ENCODE peak calls at places on chromosomes 12 and 14, in ten cellular contexts. P is IMR-90; T is transverse colon; R is cardiac fibroblast; X is Calu3; E is progenitor cell of endocrine pancreas; L is AG04450; F is epithelial cell of proximal tubule; Z is CD8-positive, alpha-beta T cell; C is suprapubic skin. U is an unnamed sample.

GRCh38 chr12:88952543-88952942 is 372.3 kb upstream of the KITLG start:
- DNase-seq in C (no peak), L (no peak), X (peak), T (peak), P (peak), Z (no peak), E (no peak), R (peak), F (no peak), U (no peak)

GRCh38 chr12:63150255-63151060 is 543 bp downstream of the AVPR1A start:
- DNase-seq in T (no peak), P (no peak), Z (no peak), R (no peak), L (no peak), C (peak), X (peak), F (no peak), E (peak), U (no peak)

GRCh38 chr12:72134934-72135333 is 137.2 kb upstream of the TRHDE start:
- DNase-seq in T (no peak), X (no peak), E (no peak), C (no peak), L (no peak), P (no peak), F (no peak), R (no peak), Z (no peak), U (no peak)

GRCh38 chr12:99111600-99111999 is 466.5 kb downstream of the APAF1 start:
- DNase-seq in L (no peak), R (no peak), Z (no peak), X (no peak), P (no peak), C (no peak), F (no peak), T (no peak), E (no peak), U (peak)

GRCh38 chr14:97266653-97267052 is 469.5 kb downstream of the VRK1 start:
- DNase-seq in Z (no peak), C (no peak), T (no peak), P (no peak), X (no peak), E (peak), F (peak), L (no peak), R (no peak), U (no peak)

GRCh38 chr14:61184117-61184516 is 97.0 kb downstream of the TMEM30B start:
- DNase-seq in P (peak), C (no peak), L (peak), T (no peak), Z (no peak), R (peak), X (no peak), E (no peak), F (no peak), U (no peak)

GRCh38 chr14:104106471-104106991 is 21.0 kb downstream of the ASPG start:
- DNase-seq in R (no peak), Z (no peak), T (peak), E (no peak), C (peak), P (no peak), F (no peak), L (no peak), X (peak), U (no peak)

GRCh38 chr12:53324113-53324778 is 2.8 kb upstream of the AAAS start:
- DNase-seq in C (no peak), F (no peak), R (no peak), P (no peak), E (no peak), X (no peak), T (peak), L (no peak), Z (peak), U (no peak)

GRCh38 chr12:38905480-38906351 is at the start of gene CPNE8:
- DNase-seq in F (no peak), T (peak), P (no peak), R (peak), C (peak), L (no peak), Z (no peak), E (peak), X (peak), U (no peak)

GRCh38 chr12:3314306-3314663 is 176.7 kb upstream of the PRMT8 start:
- DNase-seq in T (no peak), C (no peak), E (no peak), L (no peak), Z (no peak), R (no peak), P (no peak), X (no peak), F (no peak), U (no peak)

GRCh38 chr12:3313066-3313465 is 177.9 kb upstream of the PRMT8 start:
- DNase-seq in F (peak), C (no peak), R (peak), L (peak), Z (no peak), P (peak), T (no peak), X (no peak), E (no peak), U (no peak)

GRCh38 chr12:3315201-3315661 is 175.8 kb upstream of the PRMT8 start:
- DNase-seq in P (peak), Z (no peak), L (peak), E (no peak), F (no peak), X (peak), R (peak), C (no peak), T (peak), U (peak)

GRCh38 chr12:3311491-3312103 is 179.4 kb upstream of the PRMT8 start:
- DNase-seq in P (no peak), X (no peak), L (no peak), C (no peak), Z (no peak), T (no peak), R (no peak), F (no peak), E (no peak), U (no peak)

GRCh38 chr12:3313655-3314305 is 177.2 kb upstream of the PRMT8 start:
- DNase-seq in F (no peak), Z (no peak), E (no peak), X (peak), L (no peak), C (no peak), R (peak), T (no peak), P (peak), U (no peak)
- TF ChIP-seq CTCF in F (peak), Z (no peak), E (peak), X (peak), L (peak), C (no peak), R (peak), T (peak), P (peak), U (peak)

DNA sequence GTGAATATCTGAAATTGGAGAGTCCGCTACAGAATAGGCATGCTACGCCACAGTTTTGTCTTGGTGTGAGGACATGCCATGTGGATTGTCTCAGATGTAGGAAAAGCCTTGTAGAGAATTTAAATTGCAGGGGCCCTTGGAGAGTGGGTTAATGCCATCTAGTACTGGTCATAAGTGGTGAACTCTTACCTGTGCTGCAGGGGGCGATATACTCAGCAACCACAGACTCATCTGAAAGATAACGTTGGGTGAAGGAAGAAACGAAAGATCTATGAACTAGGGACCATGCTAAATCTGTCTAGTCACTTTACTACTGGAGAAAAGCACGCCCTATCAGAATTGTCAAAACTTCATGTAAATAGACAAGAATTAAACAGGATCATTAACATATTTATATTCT is 33.7 kb upstream of the A2M start:
- DNase-seq in R (no peak), P (no peak), E (no peak), Z (no peak), C (no peak), X (no peak), T (no peak), L (no peak), F (no peak), U (no peak)
- TF ChIP-seq CTCF in R (no peak), P (no peak), E (peak), Z (no peak), C (no peak), X (no peak), T (no peak), L (no peak), F (peak), U (peak)

DNA sequence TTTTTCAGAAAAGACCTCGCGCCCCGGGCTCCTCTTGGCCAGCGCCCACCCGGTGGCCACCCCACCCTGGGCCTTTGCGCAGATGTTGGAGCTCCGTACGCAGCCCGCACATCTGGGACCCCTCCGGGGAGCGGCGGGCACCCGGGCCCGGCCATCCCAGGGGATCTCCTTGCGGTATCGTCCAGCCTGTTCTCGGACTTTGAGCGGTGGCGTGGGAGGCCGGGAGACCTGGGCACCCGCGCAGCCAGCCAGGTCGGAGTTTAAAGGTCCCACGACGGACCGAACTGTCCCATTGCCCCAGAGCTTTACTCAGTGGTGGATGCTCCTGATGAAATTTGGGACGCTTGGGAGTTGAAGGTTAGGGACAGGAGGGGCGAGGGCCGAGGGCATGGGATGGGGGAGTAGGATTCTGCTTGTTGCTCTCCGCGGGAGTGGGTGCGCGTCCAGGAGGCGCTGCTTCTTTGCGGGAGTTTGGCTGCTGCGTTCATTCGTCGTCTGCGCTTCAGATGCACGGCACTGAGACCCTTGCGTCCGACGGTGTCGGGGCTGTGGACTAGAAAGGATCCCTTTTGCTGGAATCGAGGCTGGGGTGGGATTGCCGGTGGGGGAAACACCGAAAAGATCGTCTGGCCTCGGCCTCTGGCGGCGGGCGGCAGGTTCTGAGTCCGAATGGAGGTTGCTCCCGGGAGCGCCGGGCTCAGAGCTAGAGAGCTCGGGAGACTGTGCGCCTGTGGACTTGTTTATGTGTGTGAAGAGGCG is 1.4 kb downstream of the NTF3 start:
- DNase-seq in X (no peak), F (no peak), T (no peak), E (peak), R (no peak), C (no peak), Z (no peak), P (peak), L (no peak), U (no peak)
- TF ChIP-seq CTCF in X (no peak), F (no peak), T (no peak), E (peak), R (no peak), C (no peak), Z (no peak), P (peak), L (peak), U (no peak)

DNA sequence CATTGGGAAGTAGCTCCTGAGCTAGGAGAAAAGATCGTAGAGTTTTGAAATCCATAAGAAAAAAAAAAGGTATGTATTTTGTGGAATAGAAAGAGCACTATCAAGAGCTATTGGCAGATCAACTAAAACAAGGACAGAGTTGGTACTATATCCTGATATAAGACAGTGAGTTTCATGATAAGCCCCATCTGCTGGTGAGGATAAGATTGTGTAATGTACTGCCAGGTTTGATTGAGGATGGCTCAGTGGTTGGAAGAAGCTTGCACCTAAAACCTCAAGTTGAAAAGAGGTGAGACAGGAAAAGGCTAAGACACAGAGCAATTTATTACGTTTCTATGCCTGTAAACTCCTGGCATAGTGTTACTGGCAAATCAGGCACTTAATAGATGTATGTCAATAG is 525.6 kb downstream of the FLRT2 start:
- DNase-seq in Z (no peak), X (no peak), R (peak), C (no peak), E (no peak), P (peak), F (no peak), L (no peak), T (no peak), U (peak)
- TF ChIP-seq CTCF in Z (no peak), X (no peak), R (no peak), C (no peak), E (no peak), P (peak), F (peak), L (peak), T (no peak), U (peak)

GRCh38 chr14:64636980-64637429 is 67.2 kb upstream of the PLEKHG3 start:
- DNase-seq in Z (no peak), X (no peak), P (no peak), F (no peak), T (no peak), L (no peak), R (no peak), E (no peak), C (no peak), U (no peak)
- TF ChIP-seq CTCF in Z (peak), X (no peak), P (no peak), F (no peak), T (no peak), L (no peak), R (no peak), E (no peak), C (no peak), U (no peak)

GRCh38 chr12:26648999-26649398 is 184.0 kb downstream of the ITPR2 start:
- DNase-seq in C (no peak), R (no peak), L (no peak), F (no peak), Z (no peak), P (no peak), E (no peak), T (no peak), X (no peak), U (no peak)
- TF ChIP-seq CTCF in C (no peak), R (no peak), L (no peak), F (no peak), Z (no peak), P (no peak), E (no peak), T (no peak), X (no peak), U (no peak)

GRCh38 chr14:68293404-68293803 is 473.8 kb downstream of the RAD51B start:
- DNase-seq in R (no peak), E (no peak), T (peak), P (no peak), X (no peak), F (no peak), Z (no peak), L (no peak), C (no peak), U (no peak)

GRCh38 chr14:68295316-68295816 is 475.8 kb downstream of the RAD51B start:
- DNase-seq in R (no peak), P (no peak), E (no peak), C (no peak), Z (no peak), F (no peak), L (no peak), T (peak), X (no peak), U (no peak)

GRCh38 chr14:68297011-68297410 is 477.4 kb downstream of the RAD51B start:
- DNase-seq in E (no peak), L (no peak), C (no peak), R (no peak), P (no peak), F (no peak), T (no peak), Z (no peak), X (no peak), U (no peak)

GRCh38 chr14:68300608-68301007 is 481.0 kb downstream of the RAD51B start:
- DNase-seq in C (no peak), X (no peak), F (no peak), L (no peak), P (no peak), R (no peak), E (no peak), T (no peak), Z (no peak), U (no peak)

GRCh38 chr14:68297871-68298468 is 478.4 kb downstream of the RAD51B start:
- DNase-seq in P (peak), L (no peak), F (no peak), E (no peak), R (peak), T (no peak), X (peak), Z (no peak), C (no peak), U (no peak)
- TF ChIP-seq CTCF in P (peak), L (peak), F (peak), E (no peak), R (peak), T (no peak), X (no peak), Z (no peak), C (no peak), U (no peak)

GRCh38 chr14:99037777-99038176 is 234.2 kb downstream of the BCL11B start:
- DNase-seq in P (no peak), C (no peak), Z (no peak), X (no peak), E (no peak), R (no peak), T (no peak), L (no peak), F (no peak), U (no peak)
- TF ChIP-seq CTCF in P (no peak), C (no peak), Z (no peak), X (no peak), E (peak), R (no peak), T (no peak), L (no peak), F (no peak), U (no peak)

U was measured in LNCaP clone FGC.